ENCODE peak calls at places on chromosome 21, in six cellular contexts. R, S, N, K, X and W are unnamed samples.

GRCh38 chr21:35401476-35401875 is 352.4 kb upstream of the RUNX1 start:
- DNase-seq in X (no peak), R (peak; percentile 53), S (no peak), K (peak; percentile 88), N (no peak), W (no peak)

GRCh38 chr21:28375708-28376385 is 616.8 kb downstream of the LTN1 start:
- DNase-seq in N (no peak), X (no peak), K (no peak), R (peak; percentile 5), S (no peak), W (no peak)

GRCh38 chr21:44089001-44089911 is 17.9 kb upstream of the PWP2 start:
- DNase-seq in K (no peak), N (no peak), R (no peak), S (peak; percentile 18), X (no peak), W (peak; percentile 5)

GRCh38 chr21:16194851-16195251 is 465.1 kb downstream of the USP25 start:
- DNase-seq in X (no peak), R (no peak), K (peak; percentile 58), S (no peak), N (no peak), W (no peak)

GRCh38 chr21:37139154-37139553 is 66.1 kb downstream of the TTC3 start:
- DNase-seq in S (no peak), R (no peak), N (no peak), K (peak; percentile 3), X (no peak), W (no peak)

GRCh38 chr21:39061766-39062165 is 121.5 kb downstream of the PSMG1 start:
- DNase-seq in R (no peak), X (no peak), K (no peak), S (no peak), N (no peak), W (no peak)

GRCh38 chr21:18235545-18235944 is 9.1 kb upstream of the CHODL start:
- DNase-seq in R (no peak), S (no peak), N (no peak), K (no peak), X (no peak), W (no peak)

GRCh38 chr21:43361127-43361492 is 65.8 kb downstream of the SIK1 start:
- DNase-seq in X (no peak), S (no peak), K (peak; percentile 39), R (peak; percentile 38), N (no peak), W (no peak)

GRCh38 chr21:34935868-34936267 is 113.2 kb downstream of the RUNX1 start:
- DNase-seq in R (no peak), K (peak; percentile 75), N (no peak), S (no peak), X (no peak), W (no peak)

GRCh38 chr21:35321322-35322200 is 272.5 kb upstream of the RUNX1 start:
- DNase-seq in R (no peak), S (no peak), K (no peak), N (no peak), X (no peak), W (no peak)

GRCh38 chr21:17492415-17493168 is 20.3 kb upstream of the CXADR start:
- DNase-seq in K (no peak), S (no peak), N (no peak), R (no peak), X (no peak), W (no peak)

GRCh38 chr21:34086887-34087306 is 13.5 kb downstream of the MRPS6 start:
- DNase-seq in X (no peak), K (no peak), N (no peak), S (no peak), R (no peak), W (no peak)

GRCh38 chr21:32332463-32332951 is 33.9 kb downstream of the MRAP start:
- DNase-seq in S (no peak), X (no peak), R (no peak), N (no peak), K (no peak), W (no peak)

GRCh38 chr21:31266241-31266640 is 77.8 kb downstream of the TIAM1 start:
- DNase-seq in S (no peak), N (no peak), X (no peak), K (no peak), R (no peak), W (no peak)

GRCh38 chr21:30336596-30336995 is 898 bp downstream of the KRTAP27-1 start:
- DNase-seq in N (no peak), R (no peak), S (no peak), K (no peak), X (no peak), W (no peak)

GRCh38 chr21:42844411-42845113 is 34.8 kb downstream of the WDR4 start:
- DNase-seq in N (no peak), R (no peak), X (no peak), K (no peak), S (peak; percentile 2), W (no peak)